ENCODE peak calls at places on chromosomes 6 and 20, in seven cellular contexts. R, W, F, O, V, G and Y are unnamed samples.

GRCh38 chr6:88683734-88684133 is 279.7 kb downstream of the RNGTT start:
- DNase-seq in R (no peak), W (peak; percentile 5), F (peak; percentile 20), O (no peak), V (no peak), G (peak; percentile 36), Y (no peak)

GRCh38 chr6:99522531-99522930 is 7.3 kb upstream of the USP45 start:
- DNase-seq in R (peak; percentile 59), W (peak; percentile 27), F (peak; percentile 45), O (no peak), V (peak; percentile 5), G (peak; percentile 71), Y (no peak)

GRCh38 chr6:159865226-159865920 is 25.4 kb upstream of the MAS1 start:
- DNase-seq in R (no peak), W (no peak), F (no peak), O (no peak), V (no peak), G (no peak), Y (no peak)

GRCh38 chr20:35271904-35272303 is 6.0 kb downstream of the MMP24OS start:
- DNase-seq in R (no peak), W (peak; percentile 17), F (peak; percentile 58), O (no peak), V (no peak), G (peak; percentile 51), Y (no peak)

GRCh38 chr6:168956141-168956838 is 297.4 kb downstream of the THBS2 start:
- DNase-seq in R (no peak), W (peak; percentile 18), F (peak; percentile 47), O (no peak), V (peak; percentile 16), G (peak; percentile 33), Y (no peak)

GRCh38 chr20:2799688-2800589 is 488 bp downstream of the CPXM1 start:
- DNase-seq in R (peak; percentile 12), W (no peak), F (no peak), O (no peak), V (peak; percentile 65), G (peak; percentile 7), Y (no peak)

GRCh38 chr20:8901237-8902025 is 167.5 kb upstream of the PLCB4 start:
- DNase-seq in R (no peak), W (no peak), F (peak; percentile 4), O (no peak), V (no peak), G (no peak), Y (no peak)

GRCh38 chr6:97813881-97814280 is 530.9 kb upstream of the MMS22L start:
- DNase-seq in R (no peak), W (no peak), F (no peak), O (no peak), V (peak; percentile 21), G (no peak), Y (no peak)

GRCh38 chr6:169084067-169084466 is 169.6 kb downstream of the THBS2 start:
- DNase-seq in R (no peak), W (no peak), F (no peak), O (no peak), V (no peak), G (no peak), Y (no peak)

GRCh38 chr6:87393026-87393622 is 14.6 kb upstream of the CFAP206 start:
- DNase-seq in R (peak; percentile 78), W (peak; percentile 25), F (peak; percentile 46), O (peak; percentile 51), V (peak; percentile 65), G (peak; percentile 70), Y (peak; percentile 92)

GRCh38 chr6:73264446-73264845 is 1.4 kb upstream of the KHDC1 start:
- DNase-seq in R (no peak), W (peak; percentile 97), F (no peak), O (no peak), V (no peak), G (no peak), Y (no peak)

GRCh38 chr6:80454661-80455365 is 348.3 kb downstream of the BCKDHB start:
- DNase-seq in R (peak; percentile 18), W (peak; percentile 76), F (peak; percentile 48), O (no peak), V (no peak), G (peak; percentile 38), Y (no peak)

GRCh38 chr20:24106155-24106800 is 117.7 kb upstream of the GGTLC1 start:
- DNase-seq in R (no peak), W (peak; percentile 52), F (no peak), O (no peak), V (no peak), G (no peak), Y (no peak)

GRCh38 chr6:11110921-11111768 is at the start of gene ERVFRD-1:
- DNase-seq in R (no peak), W (no peak), F (no peak), O (no peak), V (no peak), G (no peak), Y (no peak)

DNA sequence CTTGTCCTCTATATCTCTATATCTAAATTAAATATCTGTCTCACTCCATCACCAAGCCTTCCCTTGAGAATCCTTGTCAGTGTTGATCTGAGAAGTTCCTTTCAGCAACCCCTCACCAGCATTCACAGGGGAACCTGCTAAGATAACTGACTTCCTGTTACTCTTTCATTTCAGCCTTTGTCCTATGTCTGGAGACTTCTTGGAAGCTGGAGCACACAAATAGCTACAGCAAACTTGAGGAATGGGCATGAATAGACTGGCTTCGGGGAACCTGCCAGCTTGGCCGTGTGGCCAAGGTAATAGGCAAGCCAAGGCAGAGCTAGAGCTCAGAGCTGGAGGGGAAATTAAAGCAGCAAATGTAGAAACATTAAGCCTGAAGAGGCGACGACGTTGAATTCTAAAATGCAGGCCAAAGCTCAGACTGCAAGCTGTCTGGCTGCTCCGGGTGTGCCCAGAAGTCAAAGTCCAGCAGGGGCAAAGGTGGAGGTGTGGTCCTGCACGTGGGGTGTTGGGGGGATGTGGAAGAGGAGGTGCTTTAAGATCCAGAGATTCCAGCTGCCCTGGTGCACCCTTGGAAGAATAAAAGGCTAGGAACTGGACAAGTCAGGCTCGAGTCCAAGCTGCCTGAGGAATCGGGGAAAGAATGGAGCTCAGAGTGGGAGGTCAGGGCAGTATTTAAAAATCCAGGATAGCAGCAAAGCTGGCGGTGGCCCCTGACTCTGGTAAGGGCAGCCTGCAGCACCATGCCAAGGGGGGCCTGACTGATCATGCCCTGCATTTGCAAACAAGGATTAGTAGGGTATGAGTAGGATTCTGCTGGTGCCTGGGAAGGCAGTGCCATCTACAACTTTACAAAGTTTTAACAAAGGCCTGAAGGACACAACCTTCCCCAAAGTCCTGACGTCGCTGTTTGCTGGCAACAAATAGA is 185.0 kb upstream of the SGK1 start:
- DNase-seq in R (no peak), W (peak; percentile 38), F (no peak), O (no peak), V (no peak), G (no peak), Y (no peak)
- H3K9ac ChIP-seq in R (no peak overlapping the region), W (peak overlapping the region; percentile 36), F (no peak overlapping the region), O (peak overlapping the region; percentile 62), V (no peak overlapping the region), G (no peak overlapping the region), Y (no peak overlapping the region)

DNA sequence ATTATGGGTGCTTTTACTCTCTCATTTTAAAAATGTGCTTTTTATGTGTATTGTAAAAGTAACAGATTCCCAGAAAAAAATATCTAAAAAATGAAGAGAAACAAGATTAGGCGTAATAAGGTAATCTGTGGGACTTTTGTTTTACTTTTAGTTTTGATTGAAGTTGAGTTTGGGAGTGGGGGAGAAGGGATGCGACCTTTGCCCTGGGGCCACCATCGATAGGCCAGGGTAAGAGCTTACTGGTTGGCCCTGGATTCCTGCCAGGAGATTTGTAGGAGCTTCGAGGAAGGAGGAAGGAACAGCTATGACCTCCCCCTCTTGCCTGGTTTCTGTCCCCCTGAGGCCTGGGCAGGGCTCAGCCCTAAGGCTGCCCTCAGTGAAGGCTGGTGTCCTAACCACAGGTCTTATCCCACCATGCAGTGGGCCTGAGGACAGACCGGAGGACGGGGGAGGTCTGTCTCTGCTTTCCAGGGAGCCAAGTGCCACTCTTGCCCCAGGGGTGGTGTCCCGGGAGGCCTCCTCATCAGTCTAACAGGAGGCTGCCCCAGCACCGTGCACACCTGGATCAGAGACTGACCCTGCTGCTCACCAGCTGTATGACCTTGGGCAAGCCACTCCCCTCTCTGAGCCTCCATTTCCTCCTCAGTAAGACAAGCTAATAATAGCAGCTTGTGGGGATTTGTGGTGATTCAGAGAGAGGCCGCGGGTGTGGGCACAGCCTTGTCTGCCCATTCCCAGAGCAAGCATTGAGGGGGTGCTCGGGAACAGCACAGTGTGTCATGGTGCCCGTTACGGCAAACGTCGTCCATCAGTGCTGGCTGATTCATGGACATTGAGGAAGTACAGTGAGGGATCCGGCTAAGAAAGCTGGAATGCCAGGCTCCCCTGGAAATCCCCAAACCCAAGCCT is 21.2 kb downstream of the TGM2 start:
- DNase-seq in R (peak; percentile 70), W (peak; percentile 97), F (peak; percentile 93), O (peak; percentile 58), V (no peak), G (peak; percentile 95), Y (no peak)
- H3K4me3 ChIP-seq in R (no peak overlapping the region), W (no peak overlapping the region), F (no peak overlapping the region), O (no peak overlapping the region), V (no peak overlapping the region), G (no peak overlapping the region), Y (no peak overlapping the region)

GRCh38 chr6:224350-224749 is 67.9 kb upstream of the DUSP22 start:
- DNase-seq in R (no peak), W (no peak), F (no peak), O (no peak), V (no peak), G (no peak), Y (no peak)
- H3K4me2 ChIP-seq in R (no peak overlapping the region), W (no peak overlapping the region), F (no peak overlapping the region), O (no peak overlapping the region), V (no peak overlapping the region), G (no peak overlapping the region), Y (no peak overlapping the region)

GRCh38 chr20:32839982-32840285 is 18.8 kb upstream of the EFCAB8 start:
- DNase-seq in R (no peak), W (no peak), F (no peak), O (no peak), V (no peak), G (no peak), Y (no peak)

GRCh38 chr20:32841632-32842031 is 17.1 kb upstream of the EFCAB8 start:
- DNase-seq in R (no peak), W (no peak), F (no peak), O (no peak), V (no peak), G (no peak), Y (no peak)

GRCh38 chr20:32837157-32837556 is 17.4 kb downstream of the MAPRE1 start:
- DNase-seq in R (no peak), W (no peak), F (no peak), O (no peak), V (no peak), G (no peak), Y (no peak)

GRCh38 chr20:32841174-32841573 is 17.5 kb upstream of the EFCAB8 start:
- DNase-seq in R (no peak), W (no peak), F (no peak), O (no peak), V (no peak), G (no peak), Y (no peak)

DNA sequence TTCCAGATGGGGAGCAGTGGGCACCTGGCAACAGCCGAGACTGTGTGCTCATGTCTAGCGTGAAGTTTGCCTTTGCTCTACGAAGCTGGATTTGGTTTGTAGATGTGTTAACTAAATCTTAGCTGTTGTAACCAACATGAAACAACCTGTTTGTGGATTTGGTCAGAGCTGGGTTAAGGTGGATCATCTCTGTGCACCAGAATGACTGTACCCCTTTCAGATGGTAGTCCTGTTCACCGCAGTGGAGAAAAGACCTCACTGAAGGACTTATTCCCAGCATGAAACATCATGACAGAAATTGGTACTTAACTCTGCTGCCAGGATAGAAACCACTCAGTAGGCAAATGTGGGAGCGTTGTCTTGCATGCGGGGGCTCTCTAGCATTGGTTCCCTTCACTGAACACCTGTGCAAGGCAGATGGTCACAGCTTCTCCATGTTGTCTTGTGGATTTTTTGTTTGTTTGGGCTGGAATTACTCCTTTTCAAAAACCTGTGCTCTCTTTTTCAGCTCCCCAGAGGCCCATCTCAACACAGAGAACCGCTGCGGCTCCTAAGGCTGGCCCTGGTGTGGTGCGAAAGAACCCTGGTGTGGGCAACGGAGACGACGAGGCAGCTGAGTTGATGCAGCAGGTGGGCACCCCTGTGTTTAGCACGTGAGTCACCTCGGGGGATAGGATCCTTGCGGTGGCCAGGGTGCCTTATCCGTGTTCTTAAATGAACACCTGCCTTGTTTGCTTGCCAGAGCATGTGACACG is 19.3 kb upstream of the EFCAB8 start:
- DNase-seq in R (no peak), W (no peak), F (no peak), O (no peak), V (no peak), G (no peak), Y (no peak)
- H3K9ac ChIP-seq in R (no peak overlapping the region), W (no peak overlapping the region), F (no peak overlapping the region), O (no peak overlapping the region), V (no peak overlapping the region), G (no peak overlapping the region), Y (no peak overlapping the region)